ENCODE peak calls at places on chromosomes 13 and 19, in five cellular contexts. B is stomach, G is tibial nerve, E is suprapubic skin, M is cardiac muscle cell. A is an unnamed sample.

GRCh38 chr13:26042781-26043180 is 9.0 kb downstream of the SHISA2 start:
- DNase-seq in B (no peak), G (no peak), E (no peak), M (no peak), A (no peak)

GRCh38 chr19:35088514-35088913 is 27.1 kb upstream of the FXYD3 start:
- DNase-seq in B (no peak), G (no peak), E (no peak), M (no peak), A (no peak)

GRCh38 chr19:29576761-29577661 is 29.1 kb upstream of the POP4 start:
- DNase-seq in B (no peak), G (no peak), E (no peak), M (no peak), A (no peak)

GRCh38 chr19:3720533-3720917 is 12.3 kb downstream of the TJP3 start:
- DNase-seq in B (peak; percentile 81), G (no peak), E (no peak), M (no peak), A (no peak)

GRCh38 chr19:6729573-6730152 is 7.7 kb downstream of the GPR108 start:
- DNase-seq in B (no peak), G (no peak), E (no peak), M (no peak), A (no peak)

GRCh38 chr19:8877854-8878705 is 45.9 kb downstream of the MBD3L1 start:
- DNase-seq in B (no peak), G (no peak), E (no peak), M (no peak), A (no peak)

GRCh38 chr13:102395174-102395573 is 6.7 kb downstream of the FGF14 start:
- DNase-seq in B (no peak), G (no peak), E (no peak), M (no peak), A (no peak)

GRCh38 chr13:63737418-63737817 is 2321.8 kb upstream of the PCDH20 start:
- DNase-seq in B (no peak), G (no peak), E (no peak), M (no peak), A (peak; percentile 57)

GRCh38 chr19:19661141-19661674 is 2.3 kb downstream of the ATP13A1 start:
- DNase-seq in B (no peak), G (no peak), E (no peak), M (no peak), A (no peak)

GRCh38 chr19:10565028-10565566 is 713 bp downstream of the KRI1 start:
- DNase-seq in B (peak; percentile 35), G (no peak), E (peak; percentile 73), M (peak; percentile 50), A (no peak)

GRCh38 chr19:16571283-16571682 is 932 bp downstream of the SLC35E1 start:
- DNase-seq in B (no peak), G (no peak), E (no peak), M (no peak), A (no peak)

GRCh38 chr13:111626371-111627305 is 306.2 kb downstream of the TEX29 start:
- DNase-seq in B (no peak), G (no peak), E (no peak), M (no peak), A (no peak)

GRCh38 chr13:70723732-70724131 is 615.5 kb upstream of the KLHL1 start:
- DNase-seq in B (no peak), G (no peak), E (no peak), M (peak; percentile 8), A (no peak)

GRCh38 chr13:76792680-76793334 is 93.4 kb downstream of the KCTD12 start:
- DNase-seq in B (no peak), G (no peak), E (no peak), M (no peak), A (no peak)

GRCh38 chr19:19871932-19872331 is 6.2 kb downstream of the ZNF253 start:
- DNase-seq in B (no peak), G (no peak), E (no peak), M (no peak), A (no peak)

GRCh38 chr19:9914315-9915207 is 21.8 kb downstream of the OLFM2 start:
- DNase-seq in B (peak; percentile 72), G (no peak), E (peak; percentile 75), M (peak; percentile 89), A (peak; percentile 83)

GRCh38 chr13:48539550-48539949 is 6.7 kb upstream of the RCBTB2 start:
- DNase-seq in B (no peak), G (no peak), E (no peak), M (no peak), A (no peak)

GRCh38 chr19:44072543-44073401 is 813 bp downstream of the ZNF284 start:
- DNase-seq in B (no peak), G (no peak), E (no peak), M (no peak), A (no peak)

GRCh38 chr19:2551172-2551863 is 75.4 kb downstream of the GADD45B start:
- DNase-seq in B (no peak), G (no peak), E (no peak), M (no peak), A (no peak)

DNA sequence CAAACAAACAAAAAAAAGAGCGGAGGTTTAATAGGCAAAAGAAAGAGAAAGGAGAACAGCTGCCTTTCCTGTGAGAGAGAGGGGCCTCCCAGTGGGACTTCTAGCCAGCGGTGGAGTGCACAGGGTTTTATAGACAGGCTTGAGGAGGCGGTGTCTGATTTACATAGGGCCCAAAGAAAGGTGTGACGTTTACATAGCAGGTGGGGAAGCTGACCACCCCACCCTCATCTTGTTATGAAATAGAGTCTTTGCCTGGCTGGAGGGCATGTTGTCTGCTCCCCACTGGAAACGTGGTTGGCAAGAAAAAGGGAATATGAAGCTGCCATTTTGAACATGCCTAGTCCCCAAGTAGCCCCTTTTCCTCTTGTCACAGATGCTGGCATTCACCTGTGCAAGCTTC is 106.1 kb upstream of the CSNK1A1L start:
- DNase-seq in B (no peak), G (no peak), E (no peak), M (no peak), A (no peak)
- TF ChIP-seq CTCF in B (no peak), G (no peak), E (no peak), M (no peak), A (no peak)

GRCh38 chr13:53012707-53013106 is 15.9 kb upstream of the OLFM4 start:
- DNase-seq in B (no peak), G (no peak), E (no peak), M (no peak), A (no peak)
- TF ChIP-seq CTCF in B (no peak), G (no peak), E (no peak), M (no peak), A (no peak)

DNA sequence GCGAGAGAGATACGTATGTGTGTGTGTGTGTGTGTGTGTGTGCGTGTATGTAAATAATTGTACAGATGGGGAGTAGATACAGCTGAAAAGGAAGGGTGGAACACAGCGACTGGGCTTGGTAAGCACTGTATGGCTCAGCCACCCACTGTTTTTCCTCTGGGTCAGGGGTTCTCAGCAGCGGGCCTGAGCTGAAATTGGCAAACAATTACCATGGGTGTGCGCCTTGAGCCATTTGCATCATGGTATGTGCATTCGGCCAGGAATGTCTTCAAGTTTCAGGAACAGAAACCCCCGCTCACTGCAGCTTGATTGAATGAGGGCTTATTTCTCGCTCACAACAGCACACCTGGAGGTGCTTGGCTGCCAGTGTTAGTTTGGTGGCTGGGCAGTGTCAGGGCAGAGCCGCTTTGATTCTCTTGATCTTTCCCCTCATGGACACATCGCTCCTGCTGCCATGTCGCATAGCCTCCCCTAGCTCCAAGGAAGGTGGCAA is 126.7 kb downstream of the SIPA1L3 start:
- DNase-seq in B (no peak), G (no peak), E (no peak), M (no peak), A (no peak)
- TF ChIP-seq CTCF in B (no peak), G (no peak), E (no peak), M (no peak), A (no peak)

GRCh38 chr19:14089662-14090508 is 666 bp downstream of the SAMD1 start:
- DNase-seq in B (peak; percentile 62), G (no peak), E (peak; percentile 75), M (peak; percentile 82), A (no peak)

GRCh38 chr19:14090509-14091085 is at the start of gene SAMD1:
- DNase-seq in B (peak; percentile 93), G (peak; percentile 89), E (peak; percentile 95), M (peak; percentile 95), A (peak; percentile 86)

GRCh38 chr19:14091086-14091884 is 734 bp upstream of the SAMD1 start:
- DNase-seq in B (no peak), G (peak; percentile 59), E (peak; percentile 82), M (no peak), A (no peak)

GRCh38 chr19:14093117-14093784 is 2.7 kb upstream of the SAMD1 start:
- DNase-seq in B (no peak), G (no peak), E (no peak), M (no peak), A (no peak)

DNA sequence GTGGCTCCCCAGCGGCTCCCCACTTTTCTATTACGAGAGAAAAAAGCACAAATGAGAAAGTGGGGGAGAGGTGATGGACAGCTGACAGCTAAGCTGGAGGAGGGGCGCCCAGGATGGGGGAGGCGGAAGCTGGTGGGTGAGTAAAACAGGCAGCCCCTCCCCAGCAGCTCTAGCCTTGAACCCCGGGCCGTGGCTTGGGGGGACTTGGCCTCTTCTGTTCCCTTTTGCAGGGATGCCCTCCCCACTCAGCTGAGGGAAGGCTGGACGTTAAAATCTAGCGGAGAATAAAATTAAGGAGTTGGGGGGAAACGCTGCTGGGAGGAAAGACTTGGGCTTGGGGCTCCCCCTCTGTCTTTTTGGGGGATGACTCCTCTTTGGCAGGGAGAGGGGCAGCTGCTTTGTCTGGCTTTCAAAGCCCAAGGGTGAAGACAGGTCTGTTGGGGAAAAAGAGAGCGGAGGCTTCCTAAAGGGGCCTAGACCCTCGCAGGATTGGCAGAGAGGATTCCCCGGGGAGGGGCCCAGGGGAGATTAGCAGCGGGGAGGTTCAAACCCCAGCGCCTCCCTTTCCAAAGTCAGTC is 1.4 kb upstream of the SAMD1 start:
- DNase-seq in B (no peak), G (no peak), E (peak; percentile 66), M (no peak), A (no peak)
- TF ChIP-seq CTCF in B (no peak), G (no peak), E (no peak), M (no peak), A (no peak)

GRCh38 chr13:81929988-81930387 is 1589.1 kb upstream of the SPRY2 start:
- DNase-seq in B (no peak), G (no peak), E (no peak), M (peak; percentile 70), A (no peak)
- TF ChIP-seq CTCF in B (no peak), G (no peak), E (no peak), M (peak; percentile 13), A (peak; percentile 75)

DNA sequence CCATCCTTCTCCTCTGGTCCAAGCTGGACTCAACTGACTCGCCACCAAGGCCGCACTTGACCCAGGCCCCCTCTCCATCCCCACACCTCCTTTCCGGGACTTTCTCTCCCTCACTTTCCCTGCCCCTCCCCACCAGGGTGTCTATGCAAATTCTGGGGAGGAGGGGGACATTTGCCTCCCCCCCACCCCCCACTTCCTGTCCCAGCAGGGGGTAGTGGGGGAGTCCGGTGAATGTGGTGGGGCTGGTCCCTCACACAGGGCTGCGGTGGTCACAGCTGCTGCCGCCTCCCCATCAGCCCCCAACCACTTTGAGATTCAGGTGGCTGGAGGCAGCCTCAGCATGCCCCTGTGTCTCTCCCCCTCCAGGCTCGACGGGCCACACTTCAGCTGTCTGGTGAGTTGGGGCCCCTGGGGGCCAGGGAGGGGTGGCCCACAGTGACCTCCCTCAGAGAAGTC is 870 bp downstream of the SPIB start:
- DNase-seq in B (no peak), G (no peak), E (no peak), M (no peak), A (no peak)
- TF ChIP-seq CTCF in B (no peak), G (no peak), E (no peak), M (no peak), A (no peak)

A was measured in type B pancreatic cell.